ENCODE peak calls at places on chromosomes 5 and 9, in five cellular contexts. One of them, this sample, is unnamed.

GRCh38 chr5:173296737-173297676 is 31.2 kb downstream of the STC2 start:
- DNase-seq in vagina: no peak
- DNase-seq in sigmoid colon: no peak
- DNase-seq in GM12878: no peak
- DNase-seq in spleen: no peak
- DNase-seq in this sample: no peak

GRCh38 chr5:128857061-128857677 is 108.1 kb upstream of the SLC27A6 start:
- DNase-seq in sigmoid colon: no peak
- DNase-seq in vagina: no peak
- DNase-seq in spleen: no peak
- DNase-seq in GM12878: no peak
- DNase-seq in this sample: no peak

GRCh38 chr9:26112724-26113123 is 434.5 kb upstream of the TUSC1 start:
- DNase-seq in spleen: no peak
- DNase-seq in GM12878: no peak
- DNase-seq in vagina: no peak
- DNase-seq in sigmoid colon: no peak
- DNase-seq in this sample: no peak

GRCh38 chr5:124902097-124902821 is 155.8 kb upstream of the ZNF608 start:
- DNase-seq in vagina: no peak
- DNase-seq in GM12878: peak; percentile 92
- DNase-seq in spleen: no peak
- DNase-seq in sigmoid colon: no peak
- DNase-seq in this sample: no peak

GRCh38 chr5:135249658-135250057 is 149.4 kb downstream of the MACROH2A1 start:
- DNase-seq in GM12878: no peak
- DNase-seq in spleen: peak; percentile 28
- DNase-seq in vagina: peak; percentile 56
- DNase-seq in sigmoid colon: peak; percentile 22
- DNase-seq in this sample: peak; percentile 1

GRCh38 chr9:88773627-88774244 is 217.5 kb upstream of the S1PR3 start:
- DNase-seq in vagina: no peak
- DNase-seq in GM12878: no peak
- DNase-seq in sigmoid colon: no peak
- DNase-seq in spleen: no peak
- DNase-seq in this sample: no peak

GRCh38 chr9:92468206-92468605 is 14.1 kb downstream of the ASPN start:
- DNase-seq in sigmoid colon: no peak
- DNase-seq in vagina: no peak
- DNase-seq in spleen: no peak
- DNase-seq in GM12878: no peak
- DNase-seq in this sample: no peak

GRCh38 chr5:110752953-110753352 is 14.1 kb downstream of the SLC25A46 start:
- DNase-seq in GM12878: peak; percentile 33
- DNase-seq in sigmoid colon: no peak
- DNase-seq in spleen: no peak
- DNase-seq in vagina: no peak
- DNase-seq in this sample: no peak

GRCh38 chr9:94805585-94805984 is 79.1 kb downstream of the AOPEP start:
- DNase-seq in sigmoid colon: no peak
- DNase-seq in GM12878: peak; percentile 31
- DNase-seq in vagina: no peak
- DNase-seq in spleen: no peak
- DNase-seq in this sample: peak; percentile 69

GRCh38 chr5:137395011-137395755 is 103.9 kb downstream of the SPOCK1 start:
- DNase-seq in spleen: no peak
- DNase-seq in GM12878: no peak
- DNase-seq in vagina: peak; percentile 64
- DNase-seq in sigmoid colon: peak; percentile 75
- DNase-seq in this sample: no peak

GRCh38 chr9:89466451-89467277 is 31.2 kb downstream of the SEMA4D start:
- DNase-seq in GM12878: peak; percentile 83
- DNase-seq in spleen: no peak
- DNase-seq in sigmoid colon: peak; percentile 53
- DNase-seq in vagina: no peak
- DNase-seq in this sample: no peak

GRCh38 chr5:34898258-34898895 is 16.9 kb downstream of the RAD1 start:
- DNase-seq in sigmoid colon: peak; percentile 75
- DNase-seq in spleen: peak; percentile 77
- DNase-seq in vagina: no peak
- DNase-seq in GM12878: no peak
- DNase-seq in this sample: peak; percentile 71

GRCh38 chr9:112072721-112073553 is 102.2 kb downstream of the SUSD1 start:
- DNase-seq in vagina: no peak
- DNase-seq in sigmoid colon: no peak
- DNase-seq in GM12878: no peak
- DNase-seq in spleen: no peak
- DNase-seq in this sample: no peak

GRCh38 chr9:95910023-95910706 is 34.7 kb downstream of the ERCC6L2 start:
- DNase-seq in GM12878: no peak
- DNase-seq in vagina: no peak
- DNase-seq in sigmoid colon: no peak
- DNase-seq in spleen: no peak
- DNase-seq in this sample: no peak

GRCh38 chr5:172733179-172733973 is 37.6 kb downstream of the DUSP1 start:
- DNase-seq in spleen: no peak
- DNase-seq in GM12878: no peak
- DNase-seq in vagina: peak; percentile 98
- DNase-seq in sigmoid colon: peak; percentile 96
- DNase-seq in this sample: peak; percentile 76

GRCh38 chr9:34579819-34580185 is 9.7 kb downstream of the CNTFR start:
- DNase-seq in GM12878: no peak
- DNase-seq in sigmoid colon: no peak
- DNase-seq in spleen: peak; percentile 52
- DNase-seq in vagina: no peak
- DNase-seq in this sample: no peak

GRCh38 chr9:34577635-34578240 is 11.8 kb downstream of the CNTFR start:
- DNase-seq in GM12878: no peak
- DNase-seq in sigmoid colon: no peak
- DNase-seq in vagina: no peak
- DNase-seq in spleen: no peak
- DNase-seq in this sample: no peak

GRCh38 chr9:34576943-34577634 is 12.4 kb downstream of the CNTFR start:
- DNase-seq in sigmoid colon: no peak
- DNase-seq in GM12878: no peak
- DNase-seq in vagina: no peak
- DNase-seq in spleen: no peak
- DNase-seq in this sample: no peak

GRCh38 chr9:34579097-34579818 is 10.3 kb downstream of the CNTFR start:
- DNase-seq in vagina: no peak
- DNase-seq in spleen: no peak
- DNase-seq in sigmoid colon: no peak
- DNase-seq in GM12878: no peak
- DNase-seq in this sample: no peak

GRCh38 chr9:34578241-34579096 is 11.1 kb downstream of the CNTFR start:
- DNase-seq in GM12878: no peak
- DNase-seq in vagina: no peak
- DNase-seq in spleen: no peak
- DNase-seq in sigmoid colon: no peak
- DNase-seq in this sample: no peak
- TF ChIP-seq POLR2AphosphoS5 in GM12878: no peak
- TF ChIP-seq POLR2AphosphoS5 in vagina: peak; percentile 37
- TF ChIP-seq POLR2AphosphoS5 in spleen: peak; percentile 13
- TF ChIP-seq POLR2AphosphoS5 in sigmoid colon: no peak
- TF ChIP-seq POLR2AphosphoS5 in this sample: no peak

DNA sequence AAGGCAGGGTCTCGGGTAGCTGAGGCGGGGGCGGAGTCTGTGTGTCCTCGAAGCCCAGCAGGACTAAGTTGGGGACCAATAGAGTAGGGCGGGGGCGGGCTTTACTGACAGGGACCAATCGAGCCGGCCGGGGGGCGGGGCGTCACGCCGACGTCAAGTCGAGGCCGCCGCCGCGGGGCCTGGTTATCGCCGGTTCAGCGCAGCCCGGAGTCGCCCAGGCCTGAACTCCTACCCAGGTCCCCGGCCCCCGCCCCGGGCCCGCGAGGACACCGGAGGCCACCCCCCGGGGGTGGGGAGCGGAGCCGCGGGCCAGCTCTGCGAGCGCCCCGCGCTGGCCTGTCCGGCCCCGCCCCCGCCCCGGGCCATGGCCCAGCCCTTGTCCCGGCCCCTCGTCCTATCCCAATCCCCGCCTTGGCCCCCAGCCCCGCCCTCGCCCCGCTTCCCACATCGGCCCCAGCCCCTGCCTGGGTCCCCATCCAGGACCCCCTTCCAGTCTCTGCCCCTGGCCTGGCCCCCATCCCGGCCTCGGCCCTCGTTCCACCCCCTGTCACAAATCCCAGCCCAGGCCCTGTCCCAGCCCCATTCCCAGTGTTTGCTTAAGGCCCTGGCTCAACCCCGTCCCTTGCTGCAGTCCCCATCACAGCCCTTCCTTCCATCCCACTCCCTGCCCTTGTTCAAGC is at the start of gene TMEM8B:
- DNase-seq in spleen: peak; percentile 97
- DNase-seq in GM12878: no peak
- DNase-seq in vagina: peak; percentile 97
- DNase-seq in sigmoid colon: peak; percentile 99
- DNase-seq in this sample: peak; percentile 99
- TF ChIP-seq POLR2AphosphoS5 in spleen: peak; percentile 60
- TF ChIP-seq POLR2AphosphoS5 in GM12878: no peak
- TF ChIP-seq POLR2AphosphoS5 in vagina: peak; percentile 60
- TF ChIP-seq POLR2AphosphoS5 in sigmoid colon: peak; percentile 40
- TF ChIP-seq POLR2AphosphoS5 in this sample: peak; percentile 35

GRCh38 chr5:10731910-10732309 is 29.1 kb downstream of the DAP start:
- DNase-seq in spleen: no peak
- DNase-seq in sigmoid colon: no peak
- DNase-seq in GM12878: no peak
- DNase-seq in vagina: no peak
- DNase-seq in this sample: no peak

GRCh38 chr5:10726913-10727517 is 34.0 kb downstream of the DAP start:
- DNase-seq in vagina: no peak
- DNase-seq in spleen: no peak
- DNase-seq in GM12878: no peak
- DNase-seq in sigmoid colon: no peak
- DNase-seq in this sample: no peak

GRCh38 chr5:10726179-10726912 is 34.7 kb downstream of the DAP start:
- DNase-seq in sigmoid colon: no peak
- DNase-seq in vagina: no peak
- DNase-seq in GM12878: no peak
- DNase-seq in spleen: no peak
- DNase-seq in this sample: no peak

GRCh38 chr5:10728679-10729078 is 32.4 kb downstream of the DAP start:
- DNase-seq in spleen: no peak
- DNase-seq in GM12878: no peak
- DNase-seq in vagina: no peak
- DNase-seq in sigmoid colon: no peak
- DNase-seq in this sample: no peak

GRCh38 chr5:10729320-10730133 is 31.5 kb downstream of the DAP start:
- DNase-seq in vagina: no peak
- DNase-seq in sigmoid colon: no peak
- DNase-seq in GM12878: no peak
- DNase-seq in spleen: no peak
- DNase-seq in this sample: no peak
- TF ChIP-seq POLR2AphosphoS5 in vagina: no peak
- TF ChIP-seq POLR2AphosphoS5 in sigmoid colon: no peak
- TF ChIP-seq POLR2AphosphoS5 in GM12878: no peak
- TF ChIP-seq POLR2AphosphoS5 in spleen: peak; percentile 34
- TF ChIP-seq POLR2AphosphoS5 in this sample: no peak

DNA sequence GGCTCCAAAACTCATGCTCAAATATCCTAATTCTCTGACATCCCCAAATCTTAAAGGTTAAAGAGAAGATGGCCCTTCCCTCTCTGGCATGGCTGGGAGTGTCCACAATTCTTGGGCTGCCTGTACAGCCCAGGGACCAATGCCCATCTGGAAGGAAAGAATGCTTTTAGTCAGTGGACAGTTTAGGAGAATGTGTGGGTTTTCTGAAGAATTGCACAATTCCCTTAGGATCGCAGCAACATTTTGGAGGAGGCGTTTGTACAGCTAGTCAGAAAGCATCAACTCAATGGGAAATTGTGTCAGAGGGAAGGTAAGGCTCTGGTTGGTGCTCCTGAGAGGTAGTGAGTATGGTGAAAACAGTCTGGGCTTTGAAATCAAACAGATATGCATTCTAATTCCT is 15.0 kb downstream of the FAM193B start:
- DNase-seq in spleen: no peak
- DNase-seq in vagina: no peak
- DNase-seq in GM12878: no peak
- DNase-seq in sigmoid colon: no peak
- DNase-seq in this sample: no peak
- TF ChIP-seq POLR2AphosphoS5 in spleen: no peak
- TF ChIP-seq POLR2AphosphoS5 in vagina: no peak
- TF ChIP-seq POLR2AphosphoS5 in GM12878: no peak
- TF ChIP-seq POLR2AphosphoS5 in sigmoid colon: no peak
- TF ChIP-seq POLR2AphosphoS5 in this sample: no peak

GRCh38 chr9:134794726-134795370 is 85.8 kb upstream of the FCN2 start:
- DNase-seq in GM12878: no peak
- DNase-seq in spleen: no peak
- DNase-seq in sigmoid colon: no peak
- DNase-seq in vagina: no peak
- DNase-seq in this sample: no peak
- TF ChIP-seq POLR2AphosphoS5 in GM12878: no peak
- TF ChIP-seq POLR2AphosphoS5 in spleen: no peak
- TF ChIP-seq POLR2AphosphoS5 in sigmoid colon: no peak
- TF ChIP-seq POLR2AphosphoS5 in vagina: no peak
- TF ChIP-seq POLR2AphosphoS5 in this sample: no peak

GRCh38 chr9:136552117-136552685 is 6.4 kb upstream of the NOTCH1 start:
- DNase-seq in sigmoid colon: no peak
- DNase-seq in GM12878: no peak
- DNase-seq in spleen: no peak
- DNase-seq in vagina: no peak
- DNase-seq in this sample: no peak
- TF ChIP-seq POLR2AphosphoS5 in sigmoid colon: no peak
- TF ChIP-seq POLR2AphosphoS5 in GM12878: no peak
- TF ChIP-seq POLR2AphosphoS5 in spleen: no peak
- TF ChIP-seq POLR2AphosphoS5 in vagina: no peak
- TF ChIP-seq POLR2AphosphoS5 in this sample: peak; percentile 22

DNA sequence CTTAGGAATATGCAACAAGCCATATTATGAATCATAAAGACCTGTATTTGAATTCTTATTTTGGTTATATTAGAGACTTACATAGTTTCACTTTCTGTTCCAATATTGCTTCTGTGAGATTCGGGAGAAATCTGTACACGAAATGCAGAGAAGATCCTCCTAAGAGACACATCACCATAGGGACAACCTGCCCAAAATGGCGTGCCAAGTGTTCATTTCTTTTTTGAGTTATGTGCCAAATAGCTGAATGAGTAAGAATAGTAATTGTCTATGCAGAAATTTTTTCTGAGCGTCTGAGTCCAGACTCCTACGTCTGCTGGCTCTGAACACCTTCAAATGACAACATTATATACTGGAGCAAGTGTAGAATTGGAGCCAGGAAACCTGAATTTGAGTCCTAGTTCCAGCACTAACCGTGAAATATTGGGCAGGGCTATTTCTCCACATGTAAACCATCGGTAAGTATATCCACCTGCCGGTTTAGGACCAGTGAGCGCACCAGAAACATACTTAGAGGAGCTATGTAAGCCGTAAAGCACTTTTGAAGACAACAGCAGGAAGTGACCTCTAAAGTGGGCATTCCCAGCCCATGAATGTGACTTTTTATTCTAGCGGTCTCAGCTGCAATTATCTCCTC is 163.9 kb upstream of the DMRT1 start:
- DNase-seq in sigmoid colon: no peak
- DNase-seq in GM12878: no peak
- DNase-seq in vagina: no peak
- DNase-seq in spleen: no peak
- DNase-seq in this sample: no peak
- TF ChIP-seq POLR2AphosphoS5 in sigmoid colon: no peak
- TF ChIP-seq POLR2AphosphoS5 in GM12878: no peak
- TF ChIP-seq POLR2AphosphoS5 in vagina: no peak
- TF ChIP-seq POLR2AphosphoS5 in spleen: no peak
- TF ChIP-seq POLR2AphosphoS5 in this sample: no peak